ENCODE peak calls at places on chromosomes 12 and 14, in four cellular contexts. G is right lobe of liver, Q is activated B cell treated with CpG ODN at 0.5 μM for 24 hours, A is B cell. R is an unnamed sample.

GRCh38 chr12:14157129-14157747 is 175.8 kb upstream of the GRIN2B start:
- DNase-seq in G (no peak), Q (no peak), A (peak), R (no peak)

GRCh38 chr12:110247340-110248095 is 33.5 kb upstream of the ATP2A2 start:
- DNase-seq in G (peak), Q (no peak), A (no peak), R (no peak)

GRCh38 chr14:58572092-58572853 is 65.5 kb upstream of the DACT1 start:
- DNase-seq in G (no peak), Q (no peak), A (no peak), R (no peak)

GRCh38 chr12:2339022-2339431 is 286.2 kb downstream of the CACNA1C start:
- DNase-seq in G (no peak), Q (no peak), A (no peak), R (peak)

GRCh38 chr12:119696943-119697342 is 29.0 kb downstream of the PRKAB1 start:
- DNase-seq in G (no peak), Q (no peak), A (no peak), R (no peak)

GRCh38 chr12:107014050-107014449 is 27.1 kb upstream of the MTERF2 start:
- DNase-seq in G (no peak), Q (no peak), A (no peak), R (no peak)

GRCh38 chr14:64721391-64721791 is 17.2 kb downstream of the PLEKHG3 start:
- DNase-seq in G (peak), Q (no peak), A (no peak), R (no peak)

GRCh38 chr14:106530423-106531107 is 1004.2 kb downstream of the TMEM121 start:
- DNase-seq in G (no peak), Q (peak), A (peak), R (no peak)

GRCh38 chr14:99821519-99822165 is 28.4 kb downstream of the EML1 start:
- DNase-seq in G (no peak), Q (no peak), A (no peak), R (peak)

GRCh38 chr12:105218434-105218833 is 17.5 kb downstream of the APPL2 start:
- DNase-seq in G (no peak), Q (no peak), A (no peak), R (no peak)

GRCh38 chr12:72017054-72017651 is 78.5 kb downstream of the TPH2 start:
- DNase-seq in G (peak), Q (peak), A (peak), R (peak)

GRCh38 chr12:108840605-108841328 is 16.6 kb downstream of the SSH1 start:
- DNase-seq in G (no peak), Q (no peak), A (no peak), R (no peak)

GRCh38 chr14:69059658-69060648 is 80.9 kb upstream of the ACTN1 start:
- DNase-seq in G (no peak), Q (no peak), A (no peak), R (no peak)
- TF ChIP-seq CTCF in G (no peak), Q (no peak), A (no peak), R (no peak)

DNA sequence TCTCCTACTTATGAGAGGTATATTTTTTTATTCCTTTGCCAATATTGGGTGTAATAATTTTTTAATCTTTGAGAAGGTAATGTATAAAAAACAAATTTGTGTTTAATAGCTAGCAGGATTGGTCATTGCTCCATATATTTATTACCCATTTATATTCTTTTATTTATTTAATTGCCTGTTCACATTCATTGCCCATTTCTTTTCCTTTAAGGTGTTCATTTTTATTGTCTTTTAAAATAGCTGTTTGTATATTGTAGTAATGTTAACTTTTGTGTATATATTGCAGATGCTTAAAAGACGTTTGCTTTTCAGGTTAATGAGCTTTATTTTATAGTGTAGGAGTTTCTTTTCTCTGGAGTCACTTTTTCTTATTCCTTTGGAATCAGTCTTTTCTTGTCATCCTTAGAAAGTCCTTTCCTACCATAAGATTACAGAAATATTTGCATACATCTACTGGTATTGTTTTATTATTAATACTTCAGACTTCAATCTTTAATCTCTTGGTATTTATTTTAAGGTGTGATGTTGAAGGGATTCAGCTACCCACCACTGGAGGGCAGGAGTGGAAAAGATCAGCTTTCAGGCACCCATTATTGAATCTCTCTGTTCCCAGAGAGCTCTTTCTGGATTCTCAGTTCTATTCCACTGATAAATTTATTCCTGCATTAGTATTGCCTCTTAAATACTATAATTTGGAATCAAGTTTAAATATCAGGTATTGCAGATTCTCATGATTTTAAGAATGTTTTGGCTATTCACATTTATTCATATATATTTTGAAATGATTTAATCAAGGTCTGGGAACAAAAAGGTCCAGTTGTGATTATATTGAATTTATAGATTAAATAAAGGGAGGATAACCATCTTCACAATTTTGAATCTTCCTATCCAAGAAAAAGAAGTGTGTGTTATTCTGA is 17.3 kb downstream of the PPM1A start:
- DNase-seq in G (no peak), Q (no peak), A (no peak), R (no peak)
- TF ChIP-seq CTCF in G (peak), Q (no peak), A (peak), R (peak)

GRCh38 chr12:34595749-34596733 is 573.7 kb downstream of the ALG10 start:
- DNase-seq in G (peak), Q (peak), A (no peak), R (no peak)
- TF ChIP-seq CTCF in G (no peak), Q (no peak), A (no peak), R (no peak)

DNA sequence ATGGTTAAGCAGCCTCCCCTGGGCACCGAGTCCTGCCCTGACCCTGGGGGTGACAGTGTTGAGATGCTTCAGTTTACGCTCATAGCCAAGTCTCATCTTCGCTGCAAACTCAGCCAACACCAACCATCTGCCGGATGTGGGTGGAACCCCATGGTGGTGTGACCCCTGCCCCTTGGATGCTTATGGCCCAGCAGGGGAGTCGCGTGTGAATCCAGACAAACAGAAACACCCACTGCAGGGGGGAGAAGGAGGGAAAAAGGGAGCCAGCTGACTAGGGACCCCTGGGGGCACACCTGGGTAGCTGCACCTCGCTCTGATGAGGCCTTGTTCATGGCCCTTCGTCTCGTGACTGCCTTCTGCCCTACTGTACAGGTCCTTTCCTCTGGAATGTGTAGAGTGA is 23.8 kb downstream of the AACS start:
- DNase-seq in G (no peak), Q (no peak), A (no peak), R (no peak)
- TF ChIP-seq CTCF in G (no peak), Q (no peak), A (no peak), R (no peak)

DNA sequence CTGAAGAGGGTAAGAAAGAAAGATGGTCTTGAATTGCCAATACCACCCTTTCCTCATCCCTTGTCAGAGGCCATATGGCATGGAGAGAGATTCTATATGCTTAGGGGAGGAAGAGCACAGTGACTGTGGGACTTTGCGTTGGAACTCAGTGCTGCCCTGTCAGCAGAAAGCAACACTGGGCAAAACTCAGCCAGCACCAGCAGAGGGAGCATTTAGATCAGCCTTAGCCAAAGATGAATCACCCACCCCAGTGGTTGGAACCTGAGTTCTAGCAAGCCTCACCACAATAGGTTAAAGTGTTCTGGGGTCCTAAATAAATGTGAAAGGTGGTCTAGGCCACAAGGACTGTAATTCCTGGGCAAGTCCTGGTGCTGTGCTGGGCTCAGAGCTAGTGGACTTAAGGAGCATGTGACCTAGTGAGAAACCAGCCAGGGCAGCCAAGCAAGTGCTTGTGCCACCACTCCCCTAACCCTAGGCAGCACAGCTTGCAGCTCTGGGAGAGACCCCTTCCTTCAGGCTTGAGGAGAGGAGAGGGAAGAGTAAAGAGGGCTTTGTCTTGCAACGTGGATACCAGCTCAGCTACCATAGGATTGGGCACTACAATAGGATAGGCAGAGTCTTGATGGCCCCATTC is 11.4 kb upstream of the BCAT1 start:
- DNase-seq in G (no peak), Q (no peak), A (peak), R (no peak)
- TF ChIP-seq CTCF in G (peak), Q (no peak), A (peak), R (peak)

GRCh38 chr12:50102186-50102585 is 1.6 kb upstream of the GPD1 start:
- DNase-seq in G (no peak), Q (no peak), A (no peak), R (no peak)

GRCh38 chr12:50104614-50105366 is 982 bp downstream of the GPD1 start:
- DNase-seq in G (no peak), Q (no peak), A (no peak), R (no peak)

GRCh38 chr12:50103351-50103750 is 457 bp upstream of the GPD1 start:
- DNase-seq in G (no peak), Q (no peak), A (no peak), R (no peak)

GRCh38 chr12:50102648-50103309 is 1.0 kb upstream of the GPD1 start:
- DNase-seq in G (peak), Q (no peak), A (no peak), R (no peak)

GRCh38 chr12:50103767-50104321 is at the start of gene GPD1:
- DNase-seq in G (peak), Q (no peak), A (no peak), R (no peak)
- TF ChIP-seq CTCF in G (no peak), Q (no peak), A (no peak), R (no peak)